ENCODE peak calls at places on chromosome 22, in six cellular contexts. I is GM12878, N is K562, F is WTC11, O is HCT116, P is HepG2. C is an unnamed sample.

GRCh38 chr22:20229916-20230775 is 38.0 kb downstream of the RTN4R start:
- DNase-seq in I (no peak), N (no peak), F (no peak), O (no peak), P (no peak), C (no peak)

GRCh38 chr22:37643225-37643847 is 3.9 kb downstream of the SH3BP1 start:
- DNase-seq in I (no peak), N (peak), F (peak), O (no peak), P (no peak), C (peak)

GRCh38 chr22:37518509-37519267 is 527 bp downstream of the CARD10 start:
- DNase-seq in I (no peak), N (no peak), F (peak), O (no peak), P (no peak), C (peak)

GRCh38 chr22:40748388-40748970 is 69.2 kb downstream of the MCHR1 start:
- DNase-seq in I (no peak), N (no peak), F (no peak), O (no peak), P (no peak), C (no peak)

GRCh38 chr22:17606472-17606871 is 22.1 kb downstream of the ATP6V1E1 start:
- DNase-seq in I (no peak), N (no peak), F (no peak), O (no peak), P (no peak), C (no peak)

GRCh38 chr22:24758164-24758799 is 16.2 kb downstream of the PIWIL3 start:
- DNase-seq in I (no peak), N (peak), F (peak), O (peak), P (peak), C (no peak)

GRCh38 chr22:49959782-49960158 is 802 bp upstream of the PIM3 start:
- DNase-seq in I (no peak), N (no peak), F (no peak), O (no peak), P (peak), C (no peak)

GRCh38 chr22:37742374-37743092 is 45.7 kb downstream of the TRIOBP start:
- DNase-seq in I (no peak), N (no peak), F (no peak), O (peak), P (no peak), C (no peak)

GRCh38 chr22:46660604-46661201 is 40.5 kb downstream of the GRAMD4 start:
- DNase-seq in I (no peak), N (no peak), F (no peak), O (no peak), P (peak), C (no peak)

GRCh38 chr22:47839586-47840245 is 1077.3 kb downstream of the TBC1D22A start:
- DNase-seq in I (no peak), N (no peak), F (no peak), O (no peak), P (no peak), C (no peak)

GRCh38 chr22:47841166-47841565 is 1078.7 kb downstream of the TBC1D22A start:
- DNase-seq in I (no peak), N (no peak), F (no peak), O (no peak), P (no peak), C (no peak)

GRCh38 chr22:47837703-47838102 is 1075.3 kb downstream of the TBC1D22A start:
- DNase-seq in I (no peak), N (peak), F (peak), O (peak), P (peak), C (peak)

GRCh38 chr22:47835726-47836125 is 1073.3 kb downstream of the TBC1D22A start:
- DNase-seq in I (no peak), N (no peak), F (no peak), O (peak), P (peak), C (no peak)

DNA sequence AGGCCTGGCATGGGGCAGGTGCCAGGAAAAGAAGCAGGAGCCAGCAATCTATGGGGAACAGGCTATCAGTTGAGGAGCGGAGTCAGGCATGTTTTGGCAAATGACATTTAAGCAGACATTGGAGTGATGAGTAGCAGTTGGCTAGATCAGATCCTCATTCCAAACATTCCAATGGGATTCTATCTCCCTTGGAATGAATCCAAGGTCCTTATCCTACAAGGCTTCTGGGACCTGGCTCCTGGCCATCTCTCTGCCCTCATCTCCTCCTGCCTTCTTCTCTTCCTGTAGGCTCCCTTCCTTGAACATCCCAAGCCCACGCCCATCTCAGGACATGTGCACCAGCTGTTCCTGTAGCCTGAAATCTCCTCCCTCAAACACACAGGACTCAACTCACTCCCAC is 1074.5 kb downstream of the TBC1D22A start:
- DNase-seq in I (no peak), N (no peak), F (no peak), O (no peak), P (no peak), C (no peak)
- TF ChIP-seq ATF3 in I (no peak), N (no peak), F (no peak), O (no peak), P (no peak), C (no peak)

GRCh38 chr22:44033689-44034088 is 9.6 kb downstream of the PARVB start:
- DNase-seq in I (no peak), N (peak), F (no peak), O (no peak), P (no peak), C (no peak)

GRCh38 chr22:44030702-44031082 is 6.6 kb downstream of the PARVB start:
- DNase-seq in I (no peak), N (peak), F (no peak), O (no peak), P (no peak), C (no peak)

GRCh38 chr22:44031111-44031963 is 7.2 kb downstream of the PARVB start:
- DNase-seq in I (no peak), N (no peak), F (no peak), O (no peak), P (no peak), C (no peak)

GRCh38 chr22:44033287-44033686 is 9.2 kb downstream of the PARVB start:
- DNase-seq in I (no peak), N (no peak), F (no peak), O (no peak), P (no peak), C (no peak)

GRCh38 chr22:44032126-44032730 is 8.1 kb downstream of the PARVB start:
- DNase-seq in I (no peak), N (no peak), F (no peak), O (no peak), P (no peak), C (no peak)
- TF ChIP-seq ATF3 in I (no peak), N (no peak), F (no peak), O (no peak), P (no peak), C (no peak)

GRCh38 chr22:29700949-29701927 is 18.6 kb upstream of the CABP7 start:
- DNase-seq in I (no peak), N (peak), F (peak), O (peak), P (peak), C (no peak)
- TF ChIP-seq ATF3 in I (no peak), N (no peak), F (no peak), O (no peak), P (no peak), C (no peak)

DNA sequence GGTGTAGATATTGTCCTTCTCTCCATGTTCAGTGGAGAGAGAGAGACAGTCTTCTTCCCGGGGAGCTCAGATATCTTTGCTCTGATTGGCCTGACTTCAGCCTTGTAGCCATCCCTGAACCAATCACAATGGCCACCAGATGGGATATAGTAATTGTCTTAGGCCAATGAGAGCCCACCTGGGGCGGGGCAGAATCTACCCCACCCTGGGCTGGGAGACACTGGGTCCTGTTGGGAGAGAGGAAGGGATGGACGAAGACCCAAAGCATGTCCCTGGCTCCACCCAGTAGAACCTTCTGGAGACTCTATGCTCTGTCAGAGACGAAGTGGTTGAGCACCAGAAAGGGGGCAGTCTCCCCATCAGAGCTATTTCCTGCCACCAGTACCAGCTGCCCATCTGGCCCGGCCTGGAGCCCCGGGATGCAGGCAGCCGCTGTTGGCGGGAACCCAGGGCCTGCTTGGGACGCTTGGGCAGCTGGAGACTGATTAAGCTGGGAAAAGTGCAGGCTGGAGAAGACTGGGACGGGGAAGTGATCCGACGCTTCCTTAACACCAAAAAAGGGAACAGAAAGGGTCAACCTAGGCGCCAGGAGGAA is 31.6 kb upstream of the CBX7 start:
- DNase-seq in I (no peak), N (peak), F (no peak), O (peak), P (peak), C (no peak)
- TF ChIP-seq ATF3 in I (no peak), N (no peak), F (no peak), O (no peak), P (no peak), C (no peak)

GRCh38 chr22:23262474-23263332 is 82.4 kb downstream of the BCR start:
- DNase-seq in I (no peak), N (peak), F (no peak), O (no peak), P (no peak), C (no peak)
- TF ChIP-seq ATF3 in I (no peak), N (no peak), F (no peak), O (no peak), P (no peak), C (no peak)

GRCh38 chr22:35590634-35591295 is 26.4 kb downstream of the MB start:
- DNase-seq in I (no peak), N (no peak), F (no peak), O (no peak), P (no peak), C (no peak)

GRCh38 chr22:35589736-35590079 is 27.4 kb downstream of the MB start:
- DNase-seq in I (no peak), N (no peak), F (no peak), O (no peak), P (no peak), C (no peak)

GRCh38 chr22:35587447-35587870 is 29.7 kb downstream of the MB start:
- DNase-seq in I (no peak), N (no peak), F (no peak), O (no peak), P (no peak), C (no peak)

GRCh38 chr22:35587896-35588295 is 29.2 kb downstream of the MB start:
- DNase-seq in I (no peak), N (no peak), F (no peak), O (no peak), P (no peak), C (no peak)

DNA sequence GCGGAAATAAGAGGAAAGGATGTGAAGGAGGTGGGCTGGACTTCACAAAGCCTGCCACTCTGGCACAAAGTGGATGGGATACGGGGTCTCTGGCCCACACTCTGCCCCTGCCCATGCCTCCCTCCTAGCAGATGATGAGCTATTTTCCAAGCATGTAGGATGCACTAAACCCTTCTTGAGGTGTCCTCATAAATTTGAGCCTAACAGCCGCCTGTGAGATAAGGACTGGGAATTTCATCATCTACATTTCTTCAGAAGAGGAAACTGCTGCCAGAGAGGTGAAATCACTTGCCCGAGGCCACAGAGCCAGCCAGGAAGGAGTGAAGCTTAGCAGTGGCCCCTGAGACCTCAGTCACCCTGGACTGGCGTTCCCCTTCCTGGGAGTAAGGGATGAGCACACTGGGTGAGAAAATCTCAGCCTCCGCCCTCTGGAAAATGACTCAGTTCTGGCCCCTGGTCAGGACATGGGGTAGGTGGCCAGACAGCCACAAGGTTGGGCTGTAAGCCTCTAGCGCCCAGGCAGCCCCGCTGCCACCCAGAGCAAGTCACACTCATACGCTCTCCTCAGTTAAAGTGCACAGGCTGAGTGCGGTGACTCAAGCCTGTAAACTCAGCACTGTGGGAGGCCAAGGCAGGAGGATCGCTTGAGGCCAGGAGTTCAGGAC is 27.9 kb downstream of the MB start:
- DNase-seq in I (no peak), N (no peak), F (no peak), O (peak), P (no peak), C (peak)
- TF ChIP-seq ATF3 in I (no peak), N (no peak), F (no peak), O (no peak), P (no peak), C (no peak)

GRCh38 chr22:33831207-33831606 is 89.1 kb downstream of the LARGE1 start:
- DNase-seq in I (no peak), N (no peak), F (peak), O (no peak), P (no peak), C (no peak)
- TF ChIP-seq ATF3 in I (no peak), N (no peak), F (no peak), O (no peak), P (no peak), C (no peak)

GRCh38 chr22:48581821-48582469 is 1245.7 kb downstream of the BRD1 start:
- DNase-seq in I (no peak), N (no peak), F (no peak), O (no peak), P (no peak), C (no peak)
- TF ChIP-seq ATF3 in I (no peak), N (no peak), F (no peak), O (no peak), P (no peak), C (no peak)

GRCh38 chr22:44404341-44405020 is 91.7 kb upstream of the SHISAL1 start:
- DNase-seq in I (no peak), N (no peak), F (no peak), O (no peak), P (no peak), C (no peak)
- TF ChIP-seq ATF3 in I (no peak), N (no peak), F (no peak), O (no peak), P (no peak), C (no peak)

GRCh38 chr22:27598792-27599191 is 202.8 kb downstream of the MN1 start:
- DNase-seq in I (no peak), N (no peak), F (no peak), O (no peak), P (no peak), C (no peak)
- TF ChIP-seq ATF3 in I (no peak), N (no peak), F (no peak), O (no peak), P (no peak), C (no peak)